ENCODE peak calls at places on chromosome 5, in eight cellular contexts. N is PC-9; D is left ventricle myocardium inferior; H is WERI-Rb-1; K is gastrocnemius medialis; X is transverse colon; U is fibroblast of lung; A is CD8-positive, alpha-beta memory T cell. G is an unnamed sample.

GRCh38 chr5:10595678-10596309 is 31.9 kb downstream of the ANKRD33B start:
- DNase-seq in N (peak; percentile 89), D (no peak), H (no peak), K (peak; percentile 78), X (no peak), U (peak; percentile 90), A (no peak), G (no peak)

GRCh38 chr5:111495159-111495558 is 17.2 kb downstream of the STARD4 start:
- DNase-seq in N (no peak), D (no peak), H (no peak), K (no peak), X (no peak), U (no peak), A (no peak), G (no peak)

GRCh38 chr5:146618434-146618833 is 102.4 kb upstream of the GPR151 start:
- DNase-seq in N (no peak), D (no peak), H (no peak), K (no peak), X (no peak), U (no peak), A (no peak), G (no peak)

GRCh38 chr5:7904170-7904569 is 35.2 kb downstream of the MTRR start:
- DNase-seq in N (no peak), D (no peak), H (no peak), K (no peak), X (no peak), U (peak; percentile 81), A (no peak), G (no peak)

GRCh38 chr5:147689436-147689835 is 93.1 kb downstream of the JAKMIP2 start:
- DNase-seq in N (no peak), D (no peak), H (peak; percentile 29), K (no peak), X (no peak), U (no peak), A (no peak), G (no peak)

GRCh38 chr5:13477118-13477737 is 467.3 kb downstream of the DNAH5 start:
- DNase-seq in N (peak; percentile 19), D (no peak), H (no peak), K (no peak), X (no peak), U (peak; percentile 96), A (no peak), G (no peak)

GRCh38 chr5:116068028-116068632 is 16.7 kb upstream of the COMMD10 start:
- DNase-seq in N (peak; percentile 11), D (no peak), H (no peak), K (no peak), X (no peak), U (peak; percentile 40), A (no peak), G (no peak)

GRCh38 chr5:139700711-139701693 is 52.9 kb downstream of the CXXC5 start:
- DNase-seq in N (no peak), D (no peak), H (peak; percentile 92), K (no peak), X (peak; percentile 44), U (no peak), A (no peak), G (no peak)

DNA sequence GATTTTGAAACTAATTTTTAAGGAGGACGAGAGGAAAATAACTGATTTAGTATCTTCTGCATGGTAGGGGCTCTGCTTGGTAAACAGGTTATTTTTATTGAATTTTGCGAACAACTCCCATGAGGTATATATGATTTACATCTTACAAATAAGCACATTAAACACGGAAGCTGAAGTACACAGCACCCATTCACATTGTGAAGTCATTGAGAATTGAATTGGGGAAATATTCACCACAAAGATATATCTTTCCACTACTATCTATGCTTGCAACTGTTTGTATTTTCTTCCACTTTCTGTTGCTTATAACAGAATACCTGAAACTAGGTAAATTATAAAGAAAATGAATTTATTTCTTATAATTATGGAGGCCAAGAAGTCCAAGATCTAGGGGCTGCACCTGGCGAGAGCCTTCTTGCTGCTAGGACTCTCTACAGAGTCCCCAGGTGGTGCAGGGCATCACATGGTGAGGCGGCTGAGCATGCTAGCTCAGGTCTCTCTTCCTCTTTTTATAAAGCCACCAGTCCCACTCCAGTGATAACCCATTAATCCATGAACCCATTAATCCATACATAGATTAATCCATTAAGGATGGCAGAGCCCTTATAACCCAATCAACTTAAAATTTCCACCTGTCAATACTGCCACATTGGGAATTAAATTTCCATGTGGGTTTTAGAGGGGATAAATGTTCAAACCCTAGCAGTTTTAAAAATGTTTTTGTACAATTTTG is 79.0 kb upstream of the ZNF608 start:
- DNase-seq in N (no peak), D (no peak), H (peak; percentile 13), K (no peak), X (peak; percentile 19), U (no peak), A (no peak), G (no peak)
- H3K27ac ChIP-seq in N (no peak overlapping the region), D (no peak overlapping the region), H (peak overlapping the region; percentile 36), K (peak overlapping the region; percentile 34), X (no peak overlapping the region), U (no peak overlapping the region), A (no peak overlapping the region), G (peak overlapping the region; percentile 2)

GRCh38 chr5:35622974-35623373 is 5.3 kb downstream of the SPEF2 start:
- DNase-seq in N (no peak), D (no peak), H (no peak), K (no peak), X (no peak), U (no peak), A (no peak), G (no peak)

GRCh38 chr5:35626108-35626507 is 8.4 kb downstream of the SPEF2 start:
- DNase-seq in N (no peak), D (no peak), H (no peak), K (no peak), X (no peak), U (no peak), A (no peak), G (no peak)

GRCh38 chr5:35626553-35626952 is 8.9 kb downstream of the SPEF2 start:
- DNase-seq in N (no peak), D (no peak), H (no peak), K (no peak), X (no peak), U (no peak), A (no peak), G (no peak)
- H3K27ac ChIP-seq in N (no peak overlapping the region), D (no peak overlapping the region), H (no peak overlapping the region), K (no peak overlapping the region), X (no peak overlapping the region), U (no peak overlapping the region), A (no peak overlapping the region), G (no peak overlapping the region)

GRCh38 chr5:134459491-134459890 is 47.8 kb upstream of the CDKN2AIPNL start:
- DNase-seq in N (no peak), D (no peak), H (no peak), K (no peak), X (no peak), U (no peak), A (no peak), G (no peak)

GRCh38 chr5:134457801-134458200 is 46.1 kb upstream of the CDKN2AIPNL start:
- DNase-seq in N (no peak), D (no peak), H (no peak), K (no peak), X (no peak), U (no peak), A (no peak), G (no peak)

GRCh38 chr5:134456825-134457224 is 45.1 kb upstream of the CDKN2AIPNL start:
- DNase-seq in N (no peak), D (no peak), H (no peak), K (no peak), X (no peak), U (no peak), A (no peak), G (no peak)

GRCh38 chr5:134458676-134459403 is 47.2 kb upstream of the CDKN2AIPNL start:
- DNase-seq in N (no peak), D (peak; percentile 33), H (no peak), K (peak; percentile 58), X (no peak), U (no peak), A (no peak), G (no peak)

DNA sequence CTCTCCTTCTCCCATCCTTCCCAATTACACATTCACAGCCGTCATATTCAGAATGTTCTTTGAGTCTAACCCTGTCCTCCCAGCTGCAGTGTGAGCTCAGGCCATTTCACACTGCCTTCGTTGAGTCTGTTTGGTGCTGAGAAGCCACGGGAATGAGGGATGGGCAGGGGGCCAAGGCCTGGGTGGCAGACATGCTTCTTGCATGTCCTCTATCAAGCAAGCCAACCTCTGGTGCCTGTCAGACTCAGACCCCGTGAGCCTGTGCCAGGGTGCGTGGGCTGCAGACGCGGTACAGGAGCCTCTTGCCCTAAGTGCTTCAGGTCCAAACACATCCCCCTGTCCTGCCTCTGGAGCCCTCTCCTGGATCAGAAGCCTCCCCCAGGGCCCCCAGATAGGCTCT is 46.6 kb upstream of the CDKN2AIPNL start:
- DNase-seq in N (no peak), D (peak; percentile 73), H (no peak), K (peak; percentile 67), X (no peak), U (peak; percentile 78), A (no peak), G (no peak)
- H3K27ac ChIP-seq in N (no peak overlapping the region), D (peak overlapping the region; percentile 74), H (no peak overlapping the region), K (peak overlapping the region; percentile 99), X (no peak overlapping the region), U (no peak overlapping the region), A (no peak overlapping the region), G (no peak overlapping the region)

GRCh38 chr5:157549954-157550549 is 25.5 kb downstream of the ADAM19 start:
- DNase-seq in N (no peak), D (no peak), H (no peak), K (no peak), X (no peak), U (peak; percentile 56), A (no peak), G (no peak)

GRCh38 chr5:157547909-157548512 is 27.6 kb downstream of the ADAM19 start:
- DNase-seq in N (no peak), D (no peak), H (no peak), K (no peak), X (no peak), U (no peak), A (no peak), G (no peak)

GRCh38 chr5:157549283-157549629 is 26.3 kb downstream of the ADAM19 start:
- DNase-seq in N (no peak), D (no peak), H (no peak), K (no peak), X (no peak), U (peak; percentile 86), A (no peak), G (no peak)

GRCh38 chr5:157550668-157551067 is 24.9 kb downstream of the ADAM19 start:
- DNase-seq in N (no peak), D (no peak), H (no peak), K (no peak), X (no peak), U (no peak), A (no peak), G (no peak)

DNA sequence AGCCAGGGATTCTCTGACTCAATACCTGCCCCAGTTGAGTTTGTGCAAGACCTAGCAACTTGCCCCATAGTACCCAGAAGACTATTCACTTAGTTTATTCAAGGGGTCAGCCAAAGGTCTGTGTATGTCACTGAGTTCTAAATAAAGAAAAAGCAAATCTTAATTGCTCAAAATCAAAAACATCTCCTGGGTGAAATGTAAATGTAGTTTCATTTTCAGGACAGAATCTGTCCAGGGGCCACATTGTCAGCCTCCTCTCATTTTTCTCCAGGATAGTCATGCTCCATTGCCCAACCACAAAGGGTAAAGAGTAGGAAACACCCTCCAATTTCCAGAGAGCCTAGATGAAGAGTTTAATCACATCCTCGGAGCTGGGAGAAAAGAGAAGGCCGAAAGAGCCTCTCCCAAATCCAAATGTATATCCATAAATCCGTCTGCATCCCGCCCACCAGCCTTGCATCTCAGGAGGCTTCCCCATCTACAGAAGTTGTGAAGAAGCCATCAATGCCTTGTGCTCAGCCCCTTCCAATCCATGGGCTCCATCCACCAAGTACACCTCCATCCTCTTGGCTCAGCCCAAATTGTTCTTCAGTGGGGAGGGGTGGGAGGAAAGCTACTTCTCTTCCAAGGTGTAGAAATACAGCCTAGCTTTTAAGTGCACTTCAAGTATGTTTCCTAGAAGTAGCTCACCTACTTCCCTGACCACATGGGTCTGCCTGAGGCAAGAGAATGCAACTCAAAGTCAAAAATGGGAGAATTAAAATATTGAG is 26.9 kb downstream of the ADAM19 start:
- DNase-seq in N (peak; percentile 24), D (no peak), H (no peak), K (no peak), X (no peak), U (peak; percentile 93), A (no peak), G (no peak)
- H3K27ac ChIP-seq in N (peak overlapping the region; percentile 85), D (peak overlapping the region; percentile 68), H (no peak overlapping the region), K (no peak overlapping the region), X (peak overlapping the region; percentile 83), U (peak overlapping the region; percentile 84), A (no peak overlapping the region), G (peak overlapping the region; percentile 52)